ENCODE peak calls at places on chromosome 7, in four cellular contexts. M is neuronal stem cell, R is H1, Z is H9. P is an unnamed sample.

GRCh38 chr7:93432130-93432529 is 142.4 kb downstream of the CALCR start:
- DNase-seq in M (no peak), R (no peak), Z (no peak), P (no peak)

GRCh38 chr7:111678281-111678680 is 116.0 kb upstream of the IMMP2L start:
- DNase-seq in M (no peak), R (no peak), Z (no peak), P (no peak)

GRCh38 chr7:584122-584465 is 64.4 kb upstream of the PDGFA start:
- DNase-seq in M (no peak), R (no peak), Z (no peak), P (no peak)

GRCh38 chr7:51060536-51060935 is 256.1 kb downstream of the COBL start:
- DNase-seq in M (no peak), R (no peak), Z (no peak), P (no peak)

GRCh38 chr7:45881759-45882464 is 6.4 kb upstream of the IGFBP1 start:
- DNase-seq in M (no peak), R (no peak), Z (no peak), P (peak; percentile 91)

GRCh38 chr7:106616692-106617052 is 44.3 kb downstream of the CCDC71L start:
- DNase-seq in M (no peak), R (no peak), Z (no peak), P (no peak)

GRCh38 chr7:917255-918117 is 37.0 kb downstream of the ADAP1 start:
- DNase-seq in M (no peak), R (no peak), Z (no peak), P (no peak)

GRCh38 chr7:7527047-7527446 is 8.6 kb downstream of the COL28A1 start:
- DNase-seq in M (no peak), R (no peak), Z (no peak), P (no peak)

GRCh38 chr7:111992601-111993000 is 213.6 kb downstream of the DOCK4 start:
- DNase-seq in M (no peak), R (no peak), Z (no peak), P (peak; percentile 5)

GRCh38 chr7:1856161-1856965 is 186.3 kb downstream of the ELFN1 start:
- DNase-seq in M (no peak), R (no peak), Z (peak; percentile 24), P (no peak)

GRCh38 chr7:38736135-38736534 is 105.0 kb upstream of the AMPH start:
- DNase-seq in M (no peak), R (no peak), Z (no peak), P (no peak)

GRCh38 chr7:98211221-98211675 is at the start of gene BHLHA15:
- DNase-seq in M (no peak), R (no peak), Z (peak; percentile 67), P (no peak)

GRCh38 chr7:9709211-9709610 is 1264.5 kb upstream of the PHF14 start:
- DNase-seq in M (no peak), R (no peak), Z (no peak), P (no peak)

GRCh38 chr7:142376356-142376997 is 118.6 kb upstream of the PRSS58 start:
- DNase-seq in M (no peak), R (no peak), Z (no peak), P (no peak)

GRCh38 chr7:69564454-69565417 is 33.5 kb upstream of the AUTS2 start:
- DNase-seq in M (no peak), R (no peak), Z (peak; percentile 13), P (no peak)

GRCh38 chr7:28586736-28587135 is 174.4 kb downstream of the CREB5 start:
- DNase-seq in M (no peak), R (no peak), Z (no peak), P (no peak)

GRCh38 chr7:137669706-137670105 is 177.1 kb downstream of the DGKI start:
- DNase-seq in M (no peak), R (no peak), Z (no peak), P (peak; percentile 3)

GRCh38 chr7:115230882-115231508 is 309.1 kb downstream of the MDFIC start:
- DNase-seq in M (no peak), R (no peak), Z (no peak), P (peak; percentile 95)

GRCh38 chr7:118185163-118185860 is 1.3 kb downstream of the LSM8 start:
- DNase-seq in M (no peak), R (no peak), Z (no peak), P (peak; percentile 22)

GRCh38 chr7:94374231-94374630 is 20.5 kb upstream of the COL1A2 start:
- DNase-seq in M (no peak), R (no peak), Z (peak; percentile 50), P (peak; percentile 88)

GRCh38 chr7:112520787-112521186 is 40.0 kb downstream of the LSMEM1 start:
- DNase-seq in M (no peak), R (no peak), Z (no peak), P (no peak)

GRCh38 chr7:47485640-47486435 is 96.1 kb downstream of the TNS3 start:
- DNase-seq in M (no peak), R (no peak), Z (no peak), P (peak; percentile 50)

GRCh38 chr7:137682596-137682995 is 164.2 kb downstream of the DGKI start:
- DNase-seq in M (no peak), R (no peak), Z (no peak), P (no peak)

GRCh38 chr7:157559596-157560257 is 222.9 kb downstream of the DNAJB6 start:
- DNase-seq in M (no peak), R (no peak), Z (no peak), P (no peak)

GRCh38 chr7:34382166-34382893 is 275.7 kb upstream of the NPSR1 start:
- DNase-seq in M (no peak), R (no peak), Z (no peak), P (no peak)

GRCh38 chr7:10874666-10875065 is 99.0 kb upstream of the PHF14 start:
- DNase-seq in M (no peak), R (no peak), Z (no peak), P (no peak)
- H2BK12ac ChIP-seq in M (no peak overlapping the region), R (no peak overlapping the region), Z (no peak overlapping the region), P (no peak overlapping the region)

GRCh38 chr7:41581041-41581440 is 121.8 kb downstream of the INHBA start:
- DNase-seq in M (no peak), R (no peak), Z (no peak), P (peak; percentile 62)

GRCh38 chr7:41579961-41580935 is 122.6 kb downstream of the INHBA start:
- DNase-seq in M (no peak), R (no peak), Z (no peak), P (peak; percentile 84)

GRCh38 chr7:41576176-41576575 is 126.7 kb downstream of the INHBA start:
- DNase-seq in M (no peak), R (no peak), Z (no peak), P (peak; percentile 71)

GRCh38 chr7:41582116-41582515 is 120.8 kb downstream of the INHBA start:
- DNase-seq in M (no peak), R (no peak), Z (no peak), P (peak; percentile 44)

GRCh38 chr7:41578700-41579099 is 124.2 kb downstream of the INHBA start:
- DNase-seq in M (no peak), R (no peak), Z (no peak), P (peak; percentile 78)
- H2BK15ac ChIP-seq in M (no peak overlapping the region), R (no peak overlapping the region), Z (no peak overlapping the region), P (peak overlapping the region; percentile 15)

GRCh38 chr7:155466142-155466813 is 8.3 kb downstream of the EN2 start:
- DNase-seq in M (no peak), R (no peak), Z (no peak), P (no peak)
- H2AFZ ChIP-seq in M (peak overlapping the region; percentile 74), R (no peak overlapping the region), Z (no peak overlapping the region), P (no peak overlapping the region)

DNA sequence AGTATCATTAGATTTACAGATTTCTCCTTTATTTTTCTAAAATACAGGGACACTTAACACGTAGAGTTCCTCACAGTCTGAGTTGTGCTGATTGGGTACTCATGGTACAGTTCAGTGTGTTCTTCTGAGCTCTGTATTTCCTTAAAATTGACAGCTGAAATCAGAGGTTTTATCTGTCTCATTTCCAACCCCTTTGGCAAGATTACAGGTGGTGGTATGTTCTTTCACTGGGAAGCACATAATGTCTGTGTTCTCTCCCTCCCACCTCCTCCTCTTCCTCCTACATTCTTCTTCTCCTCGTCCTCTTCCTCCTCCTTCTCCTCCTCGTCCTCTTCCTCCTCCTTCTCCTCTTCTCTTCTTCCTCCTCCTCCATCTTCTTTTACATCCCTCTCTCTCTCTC is 99.5 kb upstream of the EEPD1 start:
- DNase-seq in M (no peak), R (no peak), Z (no peak), P (no peak)
- H2BK12ac ChIP-seq in M (no peak overlapping the region), R (no peak overlapping the region), Z (no peak overlapping the region), P (no peak overlapping the region)

GRCh38 chr7:101114492-101114891 is 12.4 kb upstream of the SERPINE1 start:
- DNase-seq in M (no peak), R (no peak), Z (no peak), P (no peak)

GRCh38 chr7:101113860-101114259 is 13.0 kb upstream of the SERPINE1 start:
- DNase-seq in M (no peak), R (no peak), Z (no peak), P (no peak)

GRCh38 chr7:101112233-101112632 is 14.7 kb upstream of the SERPINE1 start:
- DNase-seq in M (no peak), R (no peak), Z (no peak), P (peak; percentile 95)

GRCh38 chr7:101116898-101117297 is 10.0 kb upstream of the SERPINE1 start:
- DNase-seq in M (no peak), R (no peak), Z (no peak), P (no peak)

DNA sequence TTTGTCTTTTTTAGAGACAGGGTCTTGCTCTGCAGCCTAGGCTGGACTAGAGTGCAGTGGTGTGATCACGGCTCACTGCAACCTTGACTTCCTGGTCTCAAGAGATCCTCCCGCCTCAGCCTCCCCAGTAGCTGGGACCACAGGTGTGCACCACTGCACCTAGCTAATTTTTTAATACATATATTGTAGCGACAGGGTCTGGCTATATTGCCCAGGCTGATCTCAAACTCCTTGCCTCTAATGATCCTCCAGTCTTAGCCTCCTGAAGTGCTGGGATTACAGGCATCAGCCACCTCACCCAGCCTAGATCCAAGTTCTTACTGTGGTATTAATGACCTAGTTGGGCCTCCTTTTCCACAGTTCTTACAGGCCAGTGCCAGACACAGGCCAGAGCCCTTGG is 11.7 kb upstream of the SERPINE1 start:
- DNase-seq in M (no peak), R (no peak), Z (no peak), P (no peak)
- H2BK15ac ChIP-seq in M (no peak overlapping the region), R (no peak overlapping the region), Z (no peak overlapping the region), P (peak overlapping the region; percentile 31)

DNA sequence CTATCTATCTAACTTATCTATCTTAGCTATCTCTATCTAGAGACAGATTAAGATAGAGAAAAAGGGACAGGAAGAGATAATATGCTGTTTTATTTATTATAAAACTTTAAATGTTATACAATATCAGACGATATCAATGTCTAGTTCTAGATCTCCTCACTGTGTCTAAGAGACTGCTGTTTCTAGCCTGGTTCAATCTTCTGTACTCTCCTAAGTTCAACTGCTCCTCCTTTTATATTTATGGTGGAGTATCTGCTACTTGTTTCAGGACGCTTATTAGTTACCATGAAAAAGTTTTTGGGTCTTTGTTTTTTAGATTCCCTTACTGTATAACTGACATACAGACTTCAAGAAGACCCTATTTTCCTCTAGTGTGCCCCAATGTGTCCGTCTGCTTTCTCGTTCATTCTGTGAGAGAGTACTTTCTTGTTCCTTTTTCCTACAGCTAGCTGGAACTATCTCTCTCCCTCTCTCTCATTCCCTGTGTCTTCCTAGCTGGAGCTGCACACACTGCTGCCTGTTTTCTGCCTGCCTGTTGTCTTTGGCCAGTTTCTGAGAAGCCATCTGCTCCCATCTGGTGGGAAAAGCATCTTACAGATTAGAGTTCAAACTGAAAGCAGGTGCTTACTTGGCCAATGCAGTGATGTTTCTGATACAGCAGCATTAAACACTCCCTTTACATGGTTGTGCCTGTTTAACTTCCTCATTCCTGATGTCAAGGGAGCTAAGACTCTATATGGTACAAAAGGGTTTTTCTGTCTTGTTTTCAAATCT is 49.4 kb upstream of the ARL4A start:
- DNase-seq in M (no peak), R (no peak), Z (no peak), P (no peak)
- H2AFZ ChIP-seq in M (peak overlapping the region; percentile 75), R (no peak overlapping the region), Z (no peak overlapping the region), P (no peak overlapping the region)

P was measured in mesenchymal stem cell.